ENCODE peak calls at places on chromosomes 4 and X, in four cellular contexts. X is HEK293T, Z is K562, V is HepG2. L is an unnamed sample.

GRCh38 chr4:101346562-101347266 is 612 bp downstream of the PPP3CA start:
- DNase-seq in X (peak), Z (peak), V (peak), L (peak)

GRCh38 chr4:122548452-122548851 is 72.4 kb downstream of the IL21 start:
- DNase-seq in V (no peak), X (no peak), Z (no peak), L (no peak)

GRCh38 chr4:2462218-2462991 is 6.5 kb upstream of the RNF4 start:
- DNase-seq in X (peak), V (peak), Z (peak), L (peak)

GRCh38 chr4:69860521-69861298 is 765 bp upstream of the SULT1E1 start:
- DNase-seq in X (no peak), Z (no peak), V (peak), L (no peak)

GRCh38 chr4:94399277-94399676 is 52.5 kb upstream of the PDLIM5 start:
- DNase-seq in V (no peak), X (no peak), Z (no peak), L (no peak)

GRCh38 chr4:130896920-130897319 is 1801.0 kb downstream of the C4orf33 start:
- DNase-seq in V (no peak), X (no peak), Z (no peak), L (no peak)

GRCh38 chr4:94889961-94890360 is 132.2 kb downstream of the BMPR1B start:
- DNase-seq in V (no peak), Z (no peak), X (no peak), L (no peak)

GRCh38 chr4:33837043-33837442 is 2407.3 kb downstream of the ARAP2 start:
- DNase-seq in V (no peak), Z (no peak), X (no peak), L (no peak)

GRCh38 chr4:84480082-84480481 is 19.0 kb downstream of the NKX6-1 start:
- DNase-seq in X (no peak), Z (no peak), V (no peak), L (peak)

GRCh38 chr4:7101692-7102515 is 34.0 kb upstream of the GRPEL1 start:
- DNase-seq in X (peak), Z (peak), V (peak), L (peak)

GRCh38 chr4:36064147-36064546 is 180.2 kb downstream of the ARAP2 start:
- DNase-seq in Z (no peak), V (no peak), X (no peak), L (no peak)

GRCh38 chrX:153933751-153934472 is 925 bp downstream of the NAA10 start:
- DNase-seq in V (no peak), Z (no peak), X (no peak), L (no peak)

GRCh38 chr4:3287972-3288570 is 4.8 kb upstream of the RGS12 start:
- DNase-seq in X (no peak), V (no peak), Z (no peak), L (peak)

GRCh38 chr4:2066571-2067445 is 7.7 kb downstream of the NAT8L start:
- DNase-seq in Z (no peak), X (no peak), V (no peak), L (peak)

GRCh38 chr4:111639876-111640275 is 505.4 kb upstream of the FAM241A start:
- DNase-seq in X (no peak), Z (no peak), V (no peak), L (no peak)

GRCh38 chrX:78314561-78314960 is 12.8 kb downstream of the CYSLTR1 start:
- DNase-seq in Z (no peak), V (no peak), X (no peak), L (no peak)

GRCh38 chrX:31656013-31656412 is 584.2 kb upstream of the FTHL17 start:
- DNase-seq in V (no peak), X (no peak), Z (no peak), L (no peak)

GRCh38 chr4:38967260-38968095 is 64.7 kb downstream of the TMEM156 start:
- DNase-seq in V (peak), X (no peak), Z (no peak), L (no peak)

GRCh38 chrX:40108959-40109287 is 11.2 kb upstream of the BCOR start:
- DNase-seq in Z (peak), X (peak), V (no peak), L (peak)

GRCh38 chr4:152408514-152409327 is 127.2 kb downstream of the FBXW7 start:
- DNase-seq in V (peak), X (peak), Z (peak), L (no peak)

GRCh38 chrX:149371984-149372383 is 133.1 kb downstream of the IDS start:
- DNase-seq in Z (no peak), X (no peak), V (no peak), L (no peak)

GRCh38 chrX:100663651-100664050 is 19.7 kb downstream of the SRPX2 start:
- DNase-seq in Z (no peak), V (no peak), X (no peak), L (no peak)

GRCh38 chr4:189049682-189050081 is 891.0 kb upstream of the FRG1 start:
- DNase-seq in Z (no peak), X (no peak), V (no peak), L (no peak)

GRCh38 chrX:9940397-9940796 is 26.8 kb upstream of the CLDN34 start:
- DNase-seq in Z (no peak), V (no peak), X (no peak), L (no peak)

GRCh38 chrX:149611619-149612018 is 16.5 kb upstream of the HSFX2 start:
- DNase-seq in Z (no peak), X (no peak), V (no peak), L (no peak)

GRCh38 chr4:18440527-18441215 is 419.1 kb upstream of the LCORL start:
- DNase-seq in Z (no peak), X (no peak), V (no peak), L (no peak)

GRCh38 chrX:1484638-1485019 is 31.9 kb upstream of the ASMTL start:
- DNase-seq in V (no peak), Z (no peak), X (no peak), L (no peak)

GRCh38 chr4:2834001-2834921 is 9.4 kb upstream of the ADD1 start:
- DNase-seq in Z (no peak), X (no peak), V (no peak), L (no peak)

GRCh38 chr4:160316036-160316435 is 1213.2 kb downstream of the RAPGEF2 start:
- DNase-seq in Z (no peak), V (no peak), X (no peak), L (no peak)
- TF ChIP-seq ELF4 in Z (no peak), V (no peak), X (no peak), L (no peak)

DNA sequence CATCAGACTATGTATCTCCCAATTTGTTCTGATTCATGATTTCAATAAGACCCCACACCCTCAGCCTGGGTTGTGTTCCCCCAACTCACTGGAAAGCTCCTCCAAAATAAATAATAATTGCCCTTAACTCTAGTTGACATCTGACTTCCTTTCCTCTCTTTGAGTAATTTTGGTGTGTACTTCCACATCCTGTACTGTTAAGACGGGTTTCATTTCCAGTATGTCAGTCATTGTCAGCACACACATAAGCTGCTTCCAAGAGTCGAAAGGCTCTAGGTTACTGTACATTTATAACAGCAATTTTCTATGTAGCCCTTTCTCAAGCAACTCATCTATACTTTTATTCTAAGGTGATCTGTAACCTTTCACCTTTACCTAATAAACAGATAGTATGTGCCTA is 52.1 kb upstream of the C1QTNF7 start:
- DNase-seq in X (no peak), Z (no peak), V (no peak), L (no peak)
- TF ChIP-seq ELF4 in X (no peak), Z (no peak), V (no peak), L (no peak)

GRCh38 chr4:113435893-113436292 is 325.6 kb downstream of the CAMK2D start:
- DNase-seq in V (no peak), X (no peak), Z (no peak), L (no peak)
- TF ChIP-seq ELF4 in V (no peak), X (no peak), Z (no peak), L (no peak)

GRCh38 chrX:135315864-135316263 is 6.6 kb downstream of the ETDC start:
- DNase-seq in X (no peak), Z (no peak), V (no peak), L (no peak)
- TF ChIP-seq ELF4 in X (no peak), Z (no peak), V (no peak), L (no peak)

DNA sequence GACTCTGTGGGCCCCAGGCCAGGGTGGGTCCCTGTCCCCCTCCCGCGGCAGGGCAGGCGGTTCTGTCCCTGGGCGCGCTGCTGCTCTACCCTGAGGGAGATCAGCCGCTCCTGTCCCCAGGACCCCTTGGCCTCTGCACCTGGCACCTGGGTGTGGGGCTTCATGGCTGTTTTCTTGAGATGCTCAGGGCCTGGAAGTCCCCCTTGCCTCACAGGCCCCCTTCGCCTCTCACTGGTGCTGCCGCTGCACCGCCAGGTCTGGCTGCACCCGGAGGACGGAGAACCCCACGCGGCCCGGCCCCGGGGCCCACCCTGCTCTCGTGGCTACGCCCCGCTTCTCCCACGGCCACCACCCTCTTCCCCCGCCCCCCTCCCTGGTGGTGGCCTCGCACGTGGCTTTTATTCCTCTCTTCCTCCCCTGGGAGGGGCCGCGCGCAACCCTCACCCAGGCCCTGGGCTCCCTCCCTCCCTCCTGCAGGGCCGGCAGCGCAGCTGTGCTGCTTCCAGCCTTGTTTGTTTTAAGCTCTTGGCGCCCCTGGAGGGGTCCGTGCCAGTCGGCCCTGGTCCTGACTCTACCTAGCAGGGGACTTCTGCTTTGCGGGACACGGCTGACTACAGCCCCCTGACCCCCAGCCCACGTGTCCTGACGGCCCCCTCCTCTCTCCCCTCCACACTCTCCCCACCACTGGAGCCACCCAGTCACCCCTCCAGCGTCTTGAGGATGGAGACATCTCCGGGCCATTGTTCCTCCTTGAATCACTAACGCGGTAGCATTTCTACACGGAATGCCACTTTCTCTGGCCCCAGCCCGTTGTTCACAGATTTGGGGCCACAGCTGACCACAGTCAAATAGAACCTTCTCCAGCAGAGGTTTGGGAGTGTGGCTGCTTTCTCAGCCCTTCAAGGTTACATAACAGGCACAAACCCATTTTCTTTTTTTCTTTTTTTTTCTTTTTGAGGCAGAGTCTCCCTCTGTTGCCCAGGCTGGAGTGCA is 20.6 kb upstream of the CLDN24 start:
- DNase-seq in V (no peak), Z (no peak), X (no peak), L (no peak)
- TF ChIP-seq ELF4 in V (no peak), Z (no peak), X (no peak), L (no peak)